ENCODE peak calls at places on chromosomes 6 and 20, in eight cellular contexts. N, W, C, O, D, K, R and B are unnamed samples.

GRCh38 chr6:55822815-55823214 is 52.6 kb downstream of the BMP5 start:
- DNase-seq in N (no peak), W (no peak), C (no peak), O (no peak), D (no peak), K (no peak), R (peak; percentile 2), B (no peak)

GRCh38 chr6:154933181-154933827 is 61.8 kb upstream of the TIAM2 start:
- DNase-seq in N (no peak), W (no peak), C (no peak), O (no peak), D (no peak), K (no peak), R (no peak), B (no peak)

GRCh38 chr6:15748341-15748740 is 85.5 kb upstream of the DTNBP1 start:
- DNase-seq in N (no peak), W (no peak), C (no peak), O (no peak), D (no peak), K (no peak), R (no peak), B (no peak)

GRCh38 chr6:77837034-77837784 is 184.4 kb downstream of the MEI4 start:
- DNase-seq in N (no peak), W (no peak), C (no peak), O (no peak), D (no peak), K (no peak), R (no peak), B (no peak)

GRCh38 chr6:5078121-5078695 is 6.9 kb upstream of the PPP1R3G start:
- DNase-seq in N (no peak), W (no peak), C (no peak), O (no peak), D (no peak), K (no peak), R (no peak), B (no peak)

GRCh38 chr20:50048420-50049166 is 64.4 kb downstream of the UBE2V1 start:
- DNase-seq in N (no peak), W (no peak), C (no peak), O (no peak), D (no peak), K (no peak), R (peak; percentile 81), B (no peak)

GRCh38 chr20:3339571-3339970 is 67.9 kb downstream of the DNAAF9 start:
- DNase-seq in N (no peak), W (no peak), C (no peak), O (no peak), D (no peak), K (no peak), R (no peak), B (no peak)

GRCh38 chr6:123562677-123563076 is 74.1 kb downstream of the TRDN start:
- DNase-seq in N (no peak), W (no peak), C (no peak), O (no peak), D (no peak), K (no peak), R (no peak), B (no peak)

GRCh38 chr6:112640895-112641294 is 293.8 kb downstream of the RFPL4B start:
- DNase-seq in N (no peak), W (no peak), C (no peak), O (no peak), D (no peak), K (no peak), R (peak; percentile 48), B (no peak)

GRCh38 chr6:33621396-33622388 is 570 bp downstream of the ITPR3 start:
- DNase-seq in N (no peak), W (no peak), C (no peak), O (no peak), D (peak; percentile 63), K (peak; percentile 88), R (peak; percentile 51), B (no peak)

GRCh38 chr20:50335105-50335504 is 144.5 kb downstream of the CEBPB start:
- DNase-seq in N (no peak), W (no peak), C (peak; percentile 70), O (peak; percentile 8), D (no peak), K (no peak), R (peak; percentile 32), B (no peak)

GRCh38 chr6:132461958-132462357 is 51.0 kb downstream of the STX7 start:
- DNase-seq in N (no peak), W (no peak), C (no peak), O (no peak), D (no peak), K (no peak), R (no peak), B (no peak)

GRCh38 chr6:55668625-55669024 is 89.6 kb upstream of the HMGCLL1 start:
- DNase-seq in N (no peak), W (no peak), C (no peak), O (no peak), D (no peak), K (no peak), R (no peak), B (no peak)

GRCh38 chr6:52423971-52424381 is 3.8 kb downstream of the EFHC1 start:
- DNase-seq in N (no peak), W (no peak), C (peak; percentile 62), O (no peak), D (no peak), K (no peak), R (peak; percentile 84), B (peak; percentile 67)

GRCh38 chr6:116108836-116109235 is 8.2 kb downstream of the NT5DC1 start:
- DNase-seq in N (no peak), W (no peak), C (no peak), O (no peak), D (no peak), K (no peak), R (no peak), B (no peak)

GRCh38 chr6:113994934-113995342 is 24.0 kb upstream of the HDAC2 start:
- DNase-seq in N (no peak), W (no peak), C (peak; percentile 83), O (peak; percentile 29), D (no peak), K (no peak), R (peak; percentile 87), B (peak; percentile 80)

GRCh38 chr20:64006902-64007301 is 26.0 kb downstream of the PRPF6 start:
- DNase-seq in N (no peak), W (no peak), C (peak; percentile 39), O (no peak), D (no peak), K (no peak), R (no peak), B (no peak)

GRCh38 chr6:163588211-163588919 is 173.8 kb downstream of the QKI start:
- DNase-seq in N (no peak), W (no peak), C (no peak), O (no peak), D (no peak), K (peak; percentile 43), R (peak; percentile 38), B (peak; percentile 45)

GRCh38 chr20:21490105-21490504 is 23.8 kb downstream of the NKX2-2 start:
- DNase-seq in N (no peak), W (no peak), C (no peak), O (no peak), D (no peak), K (no peak), R (no peak), B (no peak)

GRCh38 chr6:130796313-130796905 is 30.8 kb upstream of the SMLR1 start:
- DNase-seq in N (no peak), W (no peak), C (peak; percentile 38), O (no peak), D (no peak), K (no peak), R (peak; percentile 59), B (no peak)